ENCODE peak calls at places on chromosomes 3 and 15, in eight cellular contexts. S, T, Y, G, Q, P, X and Z are unnamed samples.

GRCh38 chr3:46378426-46378942 is 7.7 kb downstream of the CCR5 start:
- DNase-seq in S (peak; percentile 76), T (peak; percentile 35), Y (peak; percentile 50), G (peak; percentile 56), Q (no peak), P (peak; percentile 68), X (peak; percentile 27), Z (peak; percentile 63)

GRCh38 chr3:126912491-126913195 is 70.3 kb upstream of the PLXNA1 start:
- DNase-seq in S (no peak), T (no peak), Y (no peak), G (no peak), Q (no peak), P (no peak), X (no peak), Z (no peak)

GRCh38 chr15:28977377-28978010 is 91.7 kb downstream of the APBA2 start:
- DNase-seq in S (no peak), T (no peak), Y (no peak), G (peak; percentile 91), Q (no peak), P (no peak), X (no peak), Z (no peak)

GRCh38 chr3:52835766-52836470 is 1.1 kb upstream of the MUSTN1 start:
- DNase-seq in S (no peak), T (no peak), Y (no peak), G (no peak), Q (no peak), P (no peak), X (no peak), Z (no peak)

GRCh38 chr15:88042047-88042446 is 214.5 kb downstream of the NTRK3 start:
- DNase-seq in S (no peak), T (no peak), Y (no peak), G (no peak), Q (no peak), P (no peak), X (no peak), Z (no peak)

GRCh38 chr15:78056714-78057269 is 20.7 kb downstream of the TBC1D2B start:
- DNase-seq in S (no peak), T (no peak), Y (no peak), G (no peak), Q (no peak), P (peak; percentile 43), X (no peak), Z (no peak)

GRCh38 chr3:155302891-155303290 is 9.4 kb upstream of the STRIT1 start:
- DNase-seq in S (no peak), T (no peak), Y (no peak), G (no peak), Q (no peak), P (no peak), X (no peak), Z (no peak)

GRCh38 chr3:156728267-156728985 is 54.0 kb downstream of the TIPARP start:
- DNase-seq in S (no peak), T (no peak), Y (no peak), G (peak; percentile 22), Q (no peak), P (no peak), X (peak; percentile 81), Z (no peak)

GRCh38 chr3:143975549-143976152 is 4.0 kb downstream of the DIPK2A start:
- DNase-seq in S (no peak), T (no peak), Y (no peak), G (peak; percentile 51), Q (no peak), P (no peak), X (peak; percentile 13), Z (no peak)

DNA sequence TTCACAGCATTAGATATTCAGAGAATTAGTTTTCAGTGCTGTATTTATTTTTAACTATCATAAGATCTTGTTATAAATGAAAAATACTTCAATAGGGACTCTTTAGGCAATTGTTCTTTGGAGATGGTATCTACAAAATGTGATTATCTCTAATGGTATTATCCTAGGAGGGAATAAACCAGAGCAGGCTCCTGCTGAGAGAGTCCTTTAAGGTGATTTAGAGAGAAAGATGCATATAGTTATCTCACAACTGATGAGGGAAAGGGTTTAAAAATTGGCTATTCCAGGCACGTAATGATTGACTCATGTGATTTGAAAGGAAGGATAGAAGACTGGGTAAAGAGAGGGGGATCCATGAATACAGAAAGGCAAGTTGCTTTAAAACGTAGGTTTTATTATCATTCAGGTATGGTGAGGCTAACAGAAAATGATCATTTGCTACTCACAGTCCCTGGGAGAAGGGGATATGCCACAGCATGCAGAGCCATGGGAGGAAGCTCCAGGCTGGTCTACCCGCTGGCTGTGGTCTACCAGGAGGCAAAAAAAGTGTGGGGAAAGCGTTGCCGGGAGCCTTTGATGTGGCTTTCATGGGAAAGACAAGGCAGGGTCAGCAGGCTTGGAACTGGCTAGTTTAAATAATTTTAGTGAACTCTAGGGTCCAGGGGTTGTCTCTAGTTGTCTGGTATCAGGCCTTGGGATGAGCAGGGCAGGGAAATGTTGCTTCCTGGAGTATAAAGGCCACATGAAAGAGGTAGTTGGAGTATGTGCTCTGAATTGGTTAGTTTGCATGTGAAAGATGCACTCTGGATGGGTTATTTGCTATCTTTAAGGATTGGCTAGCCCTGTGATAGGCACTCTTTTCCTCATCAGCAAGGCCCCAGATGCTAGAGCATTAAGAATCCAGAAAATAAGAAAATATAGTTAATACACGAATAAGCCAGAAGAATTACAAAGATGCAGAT is 798.4 kb upstream of the GRM7 start:
- DNase-seq in S (no peak), T (no peak), Y (no peak), G (no peak), Q (no peak), P (no peak), X (no peak), Z (no peak)
- TF ChIP-seq EP300 in S (no peak), T (no peak), Y (no peak), G (no peak), Q (no peak), P (no peak), X (no peak), Z (no peak)

DNA sequence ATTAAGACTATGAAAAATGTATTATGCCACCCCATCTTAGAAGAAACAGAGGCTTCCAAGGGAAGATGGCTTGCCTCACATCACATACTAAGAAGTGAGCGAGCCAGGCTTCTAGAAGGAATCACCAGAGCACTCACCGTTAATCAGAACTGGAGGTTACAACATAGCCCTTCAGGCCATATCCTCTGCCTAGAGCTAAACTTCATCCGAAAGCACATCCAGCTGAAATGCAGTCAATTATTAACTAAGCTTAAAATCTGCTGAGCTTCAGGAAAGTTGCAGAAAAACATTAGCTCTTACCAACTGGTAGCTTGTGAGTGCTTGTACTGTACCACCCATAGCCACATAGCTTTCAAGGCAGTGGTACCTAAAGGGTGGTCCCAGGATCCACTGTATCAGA is 483.2 kb downstream of the TBL1XR1 start:
- DNase-seq in S (no peak), T (no peak), Y (no peak), G (no peak), Q (no peak), P (no peak), X (no peak), Z (no peak)
- TF ChIP-seq EP300 in S (no peak), T (no peak), Y (no peak), G (no peak), Q (no peak), P (no peak), X (no peak), Z (no peak)

GRCh38 chr3:9379327-9379726 is 16.5 kb downstream of the THUMPD3 start:
- DNase-seq in S (no peak), T (no peak), Y (no peak), G (no peak), Q (no peak), P (no peak), X (no peak), Z (no peak)

GRCh38 chr3:9377981-9378380 is 15.1 kb downstream of the THUMPD3 start:
- DNase-seq in S (no peak), T (no peak), Y (no peak), G (no peak), Q (no peak), P (no peak), X (no peak), Z (no peak)

GRCh38 chr3:9373443-9373842 is 10.6 kb downstream of the THUMPD3 start:
- DNase-seq in S (no peak), T (no peak), Y (no peak), G (no peak), Q (no peak), P (no peak), X (no peak), Z (no peak)
- TF ChIP-seq EP300 in S (no peak), T (no peak), Y (no peak), G (no peak), Q (no peak), P (no peak), X (no peak), Z (no peak)

DNA sequence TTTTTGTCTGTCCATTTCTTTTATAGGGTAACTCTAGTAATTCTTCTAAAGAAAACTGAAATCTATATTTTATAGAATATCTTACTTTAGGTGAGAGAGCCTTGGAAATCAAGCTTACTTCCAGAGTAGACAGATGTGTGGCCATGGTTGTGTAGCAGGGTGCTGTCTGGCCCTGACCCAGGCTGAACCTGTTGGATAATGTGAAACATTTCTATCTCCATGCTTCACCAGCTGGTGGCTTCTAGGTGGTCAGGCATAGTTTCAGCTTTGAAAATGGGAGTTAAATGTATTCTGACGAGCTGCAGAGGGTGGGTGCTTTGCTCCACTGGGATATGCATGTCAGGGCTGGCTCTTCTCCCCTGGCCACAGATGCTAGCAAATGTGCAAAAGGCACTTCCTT is 20.8 kb upstream of the NR2C2 start:
- DNase-seq in S (no peak), T (no peak), Y (no peak), G (no peak), Q (no peak), P (no peak), X (no peak), Z (no peak)
- TF ChIP-seq EP300 in S (no peak), T (no peak), Y (no peak), G (no peak), Q (no peak), P (no peak), X (no peak), Z (no peak)

DNA sequence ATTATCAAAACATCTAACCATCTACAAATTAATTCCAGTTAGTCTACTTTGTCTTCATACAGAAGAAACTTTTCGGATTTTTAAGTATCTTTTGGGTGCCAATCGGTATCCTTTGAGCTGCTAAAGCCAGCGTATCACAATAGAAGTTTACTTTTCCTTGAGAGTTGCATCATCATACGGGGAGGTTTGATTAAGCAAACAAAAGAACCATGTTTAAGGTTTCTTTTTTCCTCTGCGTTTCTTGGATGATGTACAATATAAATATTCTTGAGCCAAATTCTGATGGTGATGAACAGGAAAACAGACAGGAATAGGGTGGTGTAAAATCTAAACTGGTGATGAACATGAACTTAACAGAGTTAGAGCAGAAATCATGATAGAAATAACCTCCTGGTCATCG is 527.9 kb downstream of the FOXP1 start:
- DNase-seq in S (no peak), T (no peak), Y (no peak), G (peak; percentile 20), Q (no peak), P (no peak), X (no peak), Z (no peak)
- TF ChIP-seq EP300 in S (no peak), T (no peak), Y (no peak), G (no peak), Q (no peak), P (no peak), X (no peak), Z (no peak)

DNA sequence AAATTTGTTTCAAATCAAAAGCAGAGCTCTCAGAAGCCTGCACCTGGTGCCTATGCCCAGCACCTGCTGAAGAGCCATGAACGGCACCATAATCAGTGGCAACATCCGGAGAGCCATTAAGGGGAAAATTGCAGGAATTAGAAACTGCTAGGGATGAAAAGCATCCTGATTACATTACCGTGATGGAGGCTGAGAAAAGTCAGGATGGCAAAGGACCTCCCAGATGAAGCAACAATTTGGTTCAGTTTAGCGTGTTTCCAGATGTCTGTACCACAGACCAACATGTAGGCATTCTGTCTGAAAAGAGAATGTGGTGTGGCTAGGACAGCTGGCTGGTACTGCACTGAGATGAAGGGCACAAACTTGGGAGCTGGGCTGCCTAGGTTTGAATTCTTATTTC is 106.1 kb downstream of the EOMES start:
- DNase-seq in S (no peak), T (no peak), Y (no peak), G (no peak), Q (no peak), P (no peak), X (no peak), Z (no peak)
- TF ChIP-seq EP300 in S (no peak), T (no peak), Y (no peak), G (no peak), Q (no peak), P (no peak), X (no peak), Z (no peak)